ENCODE peak calls at places on chromosomes 4 and X, in five cellular contexts. Z is MM.1S; W is keratinocyte; A is adrenal gland; O is naive thymus-derived CD4-positive, alpha-beta T cell. F is an unnamed sample.

GRCh38 chrX:139596068-139596467 is 65.5 kb downstream of the F9 start:
- DNase-seq in W (no peak), A (no peak), O (no peak), Z (no peak), F (no peak)

GRCh38 chr4:122017296-122017695 is 65.4 kb upstream of the TRPC3 start:
- DNase-seq in W (no peak), O (no peak), A (no peak), Z (no peak), F (no peak)

GRCh38 chr4:8582016-8582415 is 1.8 kb downstream of the GPR78 start:
- DNase-seq in Z (no peak), W (no peak), O (no peak), A (no peak), F (no peak)

GRCh38 chrX:150627957-150628356 is 59.5 kb downstream of the MTM1 start:
- DNase-seq in Z (peak; percentile 7), W (no peak), A (no peak), O (no peak), F (no peak)

GRCh38 chrX:40573763-40574162 is 7.0 kb upstream of the ATP6AP2 start:
- DNase-seq in O (no peak), A (no peak), W (no peak), Z (peak; percentile 37), F (no peak)

GRCh38 chr4:128574706-128575105 is 234.8 kb upstream of the JADE1 start:
- DNase-seq in O (peak; percentile 25), Z (peak; percentile 80), A (peak; percentile 73), W (no peak), F (no peak)

GRCh38 chr4:77903186-77903585 is 40.6 kb downstream of the MRPL1 start:
- DNase-seq in A (no peak), Z (no peak), O (no peak), W (no peak), F (no peak)

GRCh38 chrX:28058906-28059305 is 77.7 kb upstream of the DCAF8L1 start:
- DNase-seq in A (no peak), W (no peak), Z (no peak), O (no peak), F (no peak)

GRCh38 chrX:16970977-16971376 is 24.5 kb downstream of the REPS2 start:
- DNase-seq in Z (no peak), O (no peak), A (no peak), W (no peak), F (peak; percentile 9)

GRCh38 chr4:6268650-6269399 is 825 bp upstream of the WFS1 start:
- DNase-seq in A (no peak), O (no peak), Z (no peak), W (no peak), F (no peak)

GRCh38 chr4:169270810-169271691 is at the start of gene SH3RF1:
- DNase-seq in A (peak; percentile 85), W (no peak), Z (peak; percentile 74), O (no peak), F (peak; percentile 93)

GRCh38 chr4:57081651-57082349 is 28.4 kb downstream of the IGFBP7 start:
- DNase-seq in W (no peak), O (no peak), A (no peak), Z (no peak), F (no peak)

GRCh38 chr4:24470681-24471622 is 113.4 kb downstream of the DHX15 start:
- DNase-seq in W (no peak), A (peak; percentile 20), O (peak; percentile 12), Z (peak; percentile 30), F (peak; percentile 22)

GRCh38 chr4:15912961-15913630 is 25.4 kb downstream of the FGFBP1 start:
- DNase-seq in A (no peak), Z (no peak), O (no peak), W (no peak), F (no peak)

GRCh38 chr4:3719836-3720235 is 46.3 kb upstream of the ADRA2C start:
- DNase-seq in W (no peak), A (no peak), Z (no peak), O (no peak), F (no peak)

GRCh38 chrX:39253551-39253950 is 452.3 kb downstream of the MID1IP1 start:
- DNase-seq in W (peak; percentile 46), O (no peak), A (no peak), Z (no peak), F (peak; percentile 3)

GRCh38 chr4:154349829-154350228 is 141.8 kb downstream of the DCHS2 start:
- DNase-seq in O (no peak), A (no peak), W (no peak), Z (peak; percentile 18), F (no peak)

GRCh38 chr4:61994036-61994435 is 793.9 kb downstream of the ADGRL3 start:
- DNase-seq in Z (no peak), A (no peak), O (no peak), W (no peak), F (no peak)

GRCh38 chrX:14616876-14617275 is 87.5 kb downstream of the GLRA2 start:
- DNase-seq in A (no peak), O (no peak), W (no peak), Z (no peak), F (no peak)

GRCh38 chr4:150217804-150218203 is 139.6 kb downstream of the DCLK2 start:
- DNase-seq in A (no peak), W (no peak), O (no peak), Z (no peak), F (no peak)

GRCh38 chrX:85084770-85085393 is 81.2 kb downstream of the APOOL start:
- DNase-seq in O (no peak), W (no peak), A (no peak), Z (peak; percentile 8), F (peak; percentile 5)

GRCh38 chr4:80017125-80017854 is 55.7 kb downstream of the ANTXR2 start:
- DNase-seq in A (no peak), Z (peak; percentile 80), O (no peak), W (peak; percentile 95), F (peak; percentile 46)

GRCh38 chr4:72857787-72858186 is 211.7 kb downstream of the COX18 start:
- DNase-seq in A (no peak), Z (no peak), W (no peak), O (no peak), F (no peak)

GRCh38 chr4:44071959-44072955 is 376.4 kb downstream of the KCTD8 start:
- DNase-seq in A (no peak), W (no peak), Z (no peak), O (no peak), F (no peak)

GRCh38 chr4:16067515-16067914 is 16.3 kb downstream of the PROM1 start:
- DNase-seq in Z (no peak), A (no peak), O (no peak), W (no peak), F (no peak)

GRCh38 chr4:144300616-144301015 is 160.1 kb upstream of the GYPA start:
- DNase-seq in O (no peak), A (no peak), W (peak; percentile 40), Z (no peak), F (no peak)

GRCh38 chrX:132967049-132967448 is 8.6 kb upstream of the HS6ST2 start:
- DNase-seq in A (no peak), W (no peak), O (no peak), Z (no peak), F (no peak)

GRCh38 chrX:77742788-77743476 is 43.1 kb downstream of the ATRX start:
- DNase-seq in W (no peak), Z (no peak), A (no peak), O (no peak), F (no peak)

DNA sequence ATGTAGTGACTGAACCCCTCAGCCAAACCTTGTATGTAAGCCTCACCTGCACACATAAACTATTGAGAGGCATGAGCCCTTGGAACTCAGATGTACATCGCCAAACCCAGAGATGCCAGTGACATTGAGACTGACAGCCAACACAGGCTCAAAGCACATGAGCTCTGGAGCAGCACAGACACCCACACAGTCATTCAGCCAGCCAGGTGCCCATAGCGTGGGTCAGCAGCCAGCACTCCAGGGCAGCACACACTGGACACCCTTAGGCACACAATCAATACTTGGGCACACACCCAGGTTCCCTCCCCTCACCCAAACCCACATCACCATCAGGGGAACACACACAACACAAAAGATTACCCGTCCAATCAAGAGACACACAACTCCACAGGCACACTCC is 4.3 kb upstream of the TIMP1 start:
- DNase-seq in O (no peak), Z (no peak), A (no peak), W (no peak), F (no peak)
- H3K4me1 ChIP-seq in O (peaks cover 26% of the 10 kb centered on the region), Z (peaks cover 5% of the 10 kb centered on the region), A (peaks cover 5% of the 10 kb centered on the region), W (peaks cover 15% of the 10 kb centered on the region), F (peaks cover 60% of the 10 kb centered on the region)

GRCh38 chr4:184473265-184473514 is 1.2 kb downstream of the IRF2 start:
- DNase-seq in Z (no peak), O (no peak), W (no peak), A (no peak), F (no peak)
- H3K4me1 ChIP-seq in Z (peaks cover 21% of the 10 kb centered on the region), O (peaks cover 34% of the 10 kb centered on the region), W (peaks cover 17% of the 10 kb centered on the region), A (peaks cover 63% of the 10 kb centered on the region), F (peaks cover 18% of the 10 kb centered on the region)

GRCh38 chr4:110850461-110851447 is 227.9 kb upstream of the PITX2 start:
- DNase-seq in A (no peak), W (no peak), O (no peak), Z (no peak), F (no peak)

GRCh38 chr4:110854021-110854678 is 231.3 kb upstream of the PITX2 start:
- DNase-seq in A (no peak), Z (no peak), W (no peak), O (no peak), F (peak; percentile 86)

GRCh38 chr4:110853242-110853641 is 230.4 kb upstream of the PITX2 start:
- DNase-seq in O (no peak), W (no peak), Z (no peak), A (no peak), F (no peak)

GRCh38 chr4:110852793-110853192 is 229.9 kb upstream of the PITX2 start:
- DNase-seq in W (no peak), Z (no peak), O (no peak), A (no peak), F (no peak)

DNA sequence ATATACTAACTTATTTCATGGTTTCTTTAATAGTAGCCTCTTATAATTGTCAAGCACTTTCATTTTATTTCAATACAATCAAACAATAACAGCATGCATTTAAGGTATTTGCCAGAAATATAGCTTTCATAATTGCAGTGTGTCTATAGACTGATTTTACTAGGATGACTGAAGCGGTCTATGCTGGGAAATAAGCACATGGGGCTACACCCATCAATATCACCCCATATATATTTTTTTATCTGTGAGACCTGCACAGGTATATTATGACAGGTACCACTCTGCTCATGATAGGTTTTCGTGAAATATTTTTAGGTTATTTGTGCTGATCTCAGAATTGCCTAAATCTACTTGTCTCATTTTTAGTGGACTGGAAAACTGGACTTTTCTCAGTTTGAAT is 229.1 kb upstream of the PITX2 start:
- DNase-seq in Z (no peak), A (no peak), O (no peak), W (no peak), F (no peak)
- H3K4me1 ChIP-seq in Z (no peaks in the 10 kb centered on the region), A (no peaks in the 10 kb centered on the region), O (no peaks in the 10 kb centered on the region), W (no peaks in the 10 kb centered on the region), F (peaks cover 28% of the 10 kb centered on the region)

DNA sequence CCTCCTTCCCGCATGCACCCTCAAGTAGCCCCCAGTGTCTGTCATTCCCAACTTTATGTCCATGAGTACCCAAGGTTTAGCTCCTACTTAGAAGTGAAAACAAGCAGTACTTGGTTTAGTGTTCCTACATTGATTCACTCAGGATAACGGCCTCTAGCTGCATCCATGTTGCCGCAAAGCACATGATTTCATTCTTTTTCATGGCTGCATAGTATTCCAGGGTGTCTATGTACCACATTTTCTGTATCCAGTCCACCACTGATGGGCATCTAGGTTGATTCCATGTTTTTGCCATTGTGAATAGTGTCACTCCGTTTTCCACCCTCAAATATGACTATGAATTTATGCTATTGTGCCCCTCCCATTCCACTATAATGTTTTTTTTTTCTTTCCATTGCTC is 130.5 kb upstream of the MXRA5 start:
- DNase-seq in O (no peak), A (no peak), Z (no peak), W (no peak), F (no peak)
- H3K4me1 ChIP-seq in O (no peaks in the 10 kb centered on the region), A (no peaks in the 10 kb centered on the region), Z (no peaks in the 10 kb centered on the region), W (no peaks in the 10 kb centered on the region), F (no peaks in the 10 kb centered on the region)

F was measured in SJSA1.